ENCODE peak calls at places on chromosomes 11 and 22, in four cellular contexts. One of them, this sample, is unnamed.

GRCh38 chr11:134942633-134943032 is 530.6 kb upstream of the B3GAT1 start:
- DNase-seq in heart right ventricle: no peak
- DNase-seq in CD8-positive, alpha-beta T cell: no peak
- DNase-seq in uterus: no peak
- DNase-seq in this sample: no peak

GRCh38 chr11:23769214-23769613 is 727.6 kb upstream of the LUZP2 start:
- DNase-seq in heart right ventricle: no peak
- DNase-seq in CD8-positive, alpha-beta T cell: no peak
- DNase-seq in uterus: no peak
- DNase-seq in this sample: no peak

GRCh38 chr11:125445731-125446130 is 50.3 kb downstream of the FEZ1 start:
- DNase-seq in heart right ventricle: no peak
- DNase-seq in CD8-positive, alpha-beta T cell: no peak
- DNase-seq in uterus: no peak
- DNase-seq in this sample: no peak

GRCh38 chr11:15969701-15970329 is 386.5 kb downstream of the SOX6 start:
- DNase-seq in heart right ventricle: no peak
- DNase-seq in CD8-positive, alpha-beta T cell: no peak
- DNase-seq in uterus: no peak
- DNase-seq in this sample: no peak

GRCh38 chr22:24054356-24054755 is 43.3 kb downstream of the CABIN1 start:
- DNase-seq in heart right ventricle: no peak
- DNase-seq in CD8-positive, alpha-beta T cell: no peak
- DNase-seq in uterus: no peak
- DNase-seq in this sample: no peak

GRCh38 chr11:70378506-70379134 is 19.7 kb upstream of the CTTN start:
- DNase-seq in heart right ventricle: no peak
- DNase-seq in CD8-positive, alpha-beta T cell: no peak
- DNase-seq in uterus: no peak
- DNase-seq in this sample: no peak

GRCh38 chr11:15730617-15731385 is 616.1 kb downstream of the INSC start:
- DNase-seq in heart right ventricle: peak; percentile 28
- DNase-seq in CD8-positive, alpha-beta T cell: no peak
- DNase-seq in uterus: no peak
- DNase-seq in this sample: peak; percentile 18

GRCh38 chr11:116773203-116774112 is 671 bp upstream of the BUD13 start:
- DNase-seq in heart right ventricle: no peak
- DNase-seq in CD8-positive, alpha-beta T cell: no peak
- DNase-seq in uterus: no peak
- DNase-seq in this sample: no peak

GRCh38 chr22:46758867-46759290 is 3.6 kb upstream of the TBC1D22A start:
- DNase-seq in heart right ventricle: no peak
- DNase-seq in CD8-positive, alpha-beta T cell: peak; percentile 63
- DNase-seq in uterus: no peak
- DNase-seq in this sample: peak; percentile 58

GRCh38 chr11:112871909-112872511 is 89.2 kb upstream of the NCAM1 start:
- DNase-seq in heart right ventricle: no peak
- DNase-seq in CD8-positive, alpha-beta T cell: no peak
- DNase-seq in uterus: no peak
- DNase-seq in this sample: no peak

GRCh38 chr11:70319694-70320093 is 49.2 kb downstream of the PPFIA1 start:
- DNase-seq in heart right ventricle: no peak
- DNase-seq in CD8-positive, alpha-beta T cell: no peak
- DNase-seq in uterus: no peak
- DNase-seq in this sample: no peak

GRCh38 chr11:60866911-60867870 is at the start of gene ZP1:
- DNase-seq in heart right ventricle: no peak
- DNase-seq in CD8-positive, alpha-beta T cell: no peak
- DNase-seq in uterus: no peak
- DNase-seq in this sample: peak; percentile 1

GRCh38 chr22:24216541-24217209 is 28.2 kb downstream of the GGT5 start:
- DNase-seq in heart right ventricle: no peak
- DNase-seq in CD8-positive, alpha-beta T cell: no peak
- DNase-seq in uterus: no peak
- DNase-seq in this sample: no peak

GRCh38 chr11:33160147-33160546 is 1.1 kb downstream of the CSTF3 start:
- DNase-seq in heart right ventricle: no peak
- DNase-seq in CD8-positive, alpha-beta T cell: no peak
- DNase-seq in uterus: no peak
- DNase-seq in this sample: no peak

GRCh38 chr11:73152086-73152853 is 10.2 kb upstream of the FCHSD2 start:
- DNase-seq in heart right ventricle: no peak
- DNase-seq in CD8-positive, alpha-beta T cell: no peak
- DNase-seq in uterus: no peak
- DNase-seq in this sample: no peak

GRCh38 chr11:61699737-61700160 is 19.6 kb downstream of the DAGLA start:
- DNase-seq in heart right ventricle: peak; percentile 48
- DNase-seq in CD8-positive, alpha-beta T cell: no peak
- DNase-seq in uterus: no peak
- DNase-seq in this sample: peak; percentile 70

GRCh38 chr11:1232328-1233321 is 9.8 kb downstream of the MUC5B start:
- DNase-seq in heart right ventricle: no peak
- DNase-seq in CD8-positive, alpha-beta T cell: no peak
- DNase-seq in uterus: no peak
- DNase-seq in this sample: no peak

GRCh38 chr22:39514373-39514973 is 5.9 kb upstream of the ATF4 start:
- DNase-seq in heart right ventricle: peak; percentile 64
- DNase-seq in CD8-positive, alpha-beta T cell: peak; percentile 61
- DNase-seq in uterus: peak; percentile 50
- DNase-seq in this sample: no peak

GRCh38 chr11:12213920-12214319 is 103.5 kb downstream of the MICAL2 start:
- DNase-seq in heart right ventricle: no peak
- DNase-seq in CD8-positive, alpha-beta T cell: no peak
- DNase-seq in uterus: no peak
- DNase-seq in this sample: no peak

GRCh38 chr11:7611411-7611810 is 61.9 kb downstream of the CYB5R2 start:
- DNase-seq in heart right ventricle: no peak
- DNase-seq in CD8-positive, alpha-beta T cell: no peak
- DNase-seq in uterus: no peak
- DNase-seq in this sample: no peak

GRCh38 chr11:99682171-99682570 is 661.4 kb downstream of the CNTN5 start:
- DNase-seq in heart right ventricle: no peak
- DNase-seq in CD8-positive, alpha-beta T cell: no peak
- DNase-seq in uterus: no peak
- DNase-seq in this sample: no peak

GRCh38 chr11:112605093-112605666 is 344.5 kb upstream of the PLET1 start:
- DNase-seq in heart right ventricle: no peak
- DNase-seq in CD8-positive, alpha-beta T cell: no peak
- DNase-seq in uterus: no peak
- DNase-seq in this sample: no peak

GRCh38 chr22:17501679-17502285 is 61.5 kb upstream of the SLC25A18 start:
- DNase-seq in heart right ventricle: peak; percentile 50
- DNase-seq in CD8-positive, alpha-beta T cell: peak; percentile 30
- DNase-seq in uterus: peak; percentile 20
- DNase-seq in this sample: peak; percentile 44

GRCh38 chr22:22442928-22443709 is 65.4 kb downstream of the ZNF280B start:
- DNase-seq in heart right ventricle: no peak
- DNase-seq in CD8-positive, alpha-beta T cell: no peak
- DNase-seq in uterus: no peak
- DNase-seq in this sample: no peak

GRCh38 chr11:120149246-120149645 is 11.3 kb upstream of the TRIM29 start:
- DNase-seq in heart right ventricle: no peak
- DNase-seq in CD8-positive, alpha-beta T cell: no peak
- DNase-seq in uterus: no peak
- DNase-seq in this sample: no peak

GRCh38 chr11:66727883-66728759 is 895 bp downstream of the SPTBN2 start:
- DNase-seq in heart right ventricle: no peak
- DNase-seq in CD8-positive, alpha-beta T cell: no peak
- DNase-seq in uterus: no peak
- DNase-seq in this sample: no peak

GRCh38 chr22:47616396-47617020 is 854.1 kb downstream of the TBC1D22A start:
- DNase-seq in heart right ventricle: no peak
- DNase-seq in CD8-positive, alpha-beta T cell: no peak
- DNase-seq in uterus: no peak
- DNase-seq in this sample: no peak

GRCh38 chr11:44634401-44635281 is 69.2 kb downstream of the CD82 start:
- DNase-seq in heart right ventricle: peak; percentile 83
- DNase-seq in CD8-positive, alpha-beta T cell: no peak
- DNase-seq in uterus: peak; percentile 94
- DNase-seq in this sample: peak; percentile 96

GRCh38 chr11:26297179-26297970 is 34.6 kb upstream of the ANO3 start:
- DNase-seq in heart right ventricle: no peak
- DNase-seq in CD8-positive, alpha-beta T cell: no peak
- DNase-seq in uterus: no peak
- DNase-seq in this sample: peak; percentile 19

GRCh38 chr22:47022075-47022473 is 259.6 kb downstream of the TBC1D22A start:
- DNase-seq in heart right ventricle: no peak
- DNase-seq in CD8-positive, alpha-beta T cell: no peak
- DNase-seq in uterus: no peak
- DNase-seq in this sample: no peak

GRCh38 chr11:47003180-47003877 is 66.8 kb downstream of the CSTPP1 start:
- DNase-seq in heart right ventricle: peak; percentile 32
- DNase-seq in CD8-positive, alpha-beta T cell: no peak
- DNase-seq in uterus: no peak
- DNase-seq in this sample: peak; percentile 80
- TF ChIP-seq CTCF in heart right ventricle: no peak
- TF ChIP-seq CTCF in CD8-positive, alpha-beta T cell: no peak
- TF ChIP-seq CTCF in uterus: no peak
- TF ChIP-seq CTCF in this sample: no peak

GRCh38 chr11:65530157-65530496 is 5.2 kb downstream of the SCYL1 start:
- DNase-seq in heart right ventricle: no peak
- DNase-seq in CD8-positive, alpha-beta T cell: no peak
- DNase-seq in uterus: no peak
- DNase-seq in this sample: no peak

GRCh38 chr11:65535102-65535501 is 10.2 kb downstream of the SCYL1 start:
- DNase-seq in heart right ventricle: no peak
- DNase-seq in CD8-positive, alpha-beta T cell: no peak
- DNase-seq in uterus: no peak
- DNase-seq in this sample: no peak

GRCh38 chr11:65529475-65530156 is 4.7 kb downstream of the SCYL1 start:
- DNase-seq in heart right ventricle: no peak
- DNase-seq in CD8-positive, alpha-beta T cell: no peak
- DNase-seq in uterus: no peak
- DNase-seq in this sample: peak; percentile 71

GRCh38 chr11:65528819-65529350 is 4.0 kb downstream of the SCYL1 start:
- DNase-seq in heart right ventricle: no peak
- DNase-seq in CD8-positive, alpha-beta T cell: no peak
- DNase-seq in uterus: no peak
- DNase-seq in this sample: peak; percentile 48

GRCh38 chr11:65532388-65533064 is 7.6 kb downstream of the SCYL1 start:
- DNase-seq in heart right ventricle: no peak
- DNase-seq in CD8-positive, alpha-beta T cell: no peak
- DNase-seq in uterus: no peak
- DNase-seq in this sample: no peak
- H3K36me3 ChIP-seq in heart right ventricle: peaks cover 96% of the 10 kb centered on the region
- H3K36me3 ChIP-seq in CD8-positive, alpha-beta T cell: peaks cover 25% of the 10 kb centered on the region
- H3K36me3 ChIP-seq in uterus: no peaks in the 10 kb centered on the region
- H3K36me3 ChIP-seq in this sample: no peaks in the 10 kb centered on the region

GRCh38 chr22:34414467-34415440 is 494.5 kb upstream of the LARGE1 start:
- DNase-seq in heart right ventricle: peak; percentile 12
- DNase-seq in CD8-positive, alpha-beta T cell: no peak
- DNase-seq in uterus: no peak
- DNase-seq in this sample: peak; percentile 27
- TF ChIP-seq CTCF in heart right ventricle: peak; percentile 46
- TF ChIP-seq CTCF in CD8-positive, alpha-beta T cell: no peak
- TF ChIP-seq CTCF in uterus: peak; percentile 10
- TF ChIP-seq CTCF in this sample: peak; percentile 40

DNA sequence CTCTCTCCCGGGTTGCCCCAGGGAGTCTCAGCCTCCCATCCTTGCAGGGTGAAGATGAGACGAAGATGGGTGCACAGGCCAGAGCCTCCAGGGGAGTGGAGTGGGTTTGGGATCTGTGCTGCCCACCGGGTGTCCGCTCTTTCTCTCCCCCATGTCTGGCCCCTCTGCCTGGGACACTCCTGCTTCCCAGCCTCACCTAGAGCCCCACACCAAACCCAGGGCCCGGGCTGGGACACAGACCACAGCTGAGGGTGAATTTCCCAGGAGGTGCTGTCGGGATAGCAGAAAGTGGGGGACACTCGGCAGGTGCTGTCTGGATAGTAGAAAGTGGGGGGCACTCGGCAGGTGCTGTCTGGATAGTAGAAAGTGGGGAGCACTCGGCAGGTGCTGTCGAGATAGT is 25.0 kb upstream of the KRTAP5-7 start:
- DNase-seq in heart right ventricle: no peak
- DNase-seq in CD8-positive, alpha-beta T cell: no peak
- DNase-seq in uterus: no peak
- DNase-seq in this sample: no peak
- H3K36me3 ChIP-seq in heart right ventricle: peaks cover 56% of the 10 kb centered on the region
- H3K36me3 ChIP-seq in CD8-positive, alpha-beta T cell: peaks cover 40% of the 10 kb centered on the region
- H3K36me3 ChIP-seq in uterus: no peaks in the 10 kb centered on the region
- H3K36me3 ChIP-seq in this sample: no peaks in the 10 kb centered on the region

GRCh38 chr11:46827995-46828394 is 18.1 kb downstream of the CKAP5 start:
- DNase-seq in heart right ventricle: no peak
- DNase-seq in CD8-positive, alpha-beta T cell: no peak
- DNase-seq in uterus: no peak
- DNase-seq in this sample: no peak

DNA sequence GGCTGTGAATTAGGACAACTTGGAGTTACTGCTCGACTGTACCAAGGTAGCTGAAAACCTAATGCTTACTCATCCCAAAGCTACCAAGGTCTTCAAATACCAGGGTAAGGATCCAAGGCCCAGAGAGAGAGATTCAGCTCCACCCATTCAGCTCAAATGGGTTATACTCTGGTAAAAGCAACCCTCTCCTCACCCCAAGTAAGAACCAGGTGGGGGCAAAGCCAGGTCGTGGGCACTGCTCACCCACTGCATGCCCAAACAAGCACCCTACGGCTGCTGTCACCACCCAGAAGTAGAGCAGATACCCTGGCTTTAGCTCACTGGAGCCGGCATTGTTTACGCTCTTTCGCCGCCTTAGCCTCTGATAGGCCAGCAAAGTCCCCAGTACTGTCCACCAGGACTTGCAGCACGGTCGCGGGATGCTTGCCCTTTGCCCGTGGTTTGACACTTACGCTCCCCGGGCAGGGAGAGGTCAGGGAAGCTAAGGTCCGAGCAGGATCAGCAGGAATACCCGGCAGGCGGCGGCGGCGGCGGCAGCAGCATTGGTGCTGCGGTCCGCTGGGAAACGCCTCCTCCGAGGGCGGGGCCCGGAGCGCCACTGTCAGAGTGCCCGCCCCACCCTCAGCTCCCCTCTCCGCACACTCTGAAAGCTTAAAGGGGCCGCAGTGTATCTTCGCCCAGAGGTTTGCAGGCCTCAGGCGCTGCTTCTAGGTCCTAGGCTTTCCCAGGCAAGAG is 19.6 kb downstream of the CKAP5 start:
- DNase-seq in heart right ventricle: peak; percentile 84
- DNase-seq in CD8-positive, alpha-beta T cell: peak; percentile 72
- DNase-seq in uterus: peak; percentile 74
- DNase-seq in this sample: peak; percentile 92
- TF ChIP-seq CTCF in heart right ventricle: no peak
- TF ChIP-seq CTCF in CD8-positive, alpha-beta T cell: no peak
- TF ChIP-seq CTCF in uterus: no peak
- TF ChIP-seq CTCF in this sample: no peak

DNA sequence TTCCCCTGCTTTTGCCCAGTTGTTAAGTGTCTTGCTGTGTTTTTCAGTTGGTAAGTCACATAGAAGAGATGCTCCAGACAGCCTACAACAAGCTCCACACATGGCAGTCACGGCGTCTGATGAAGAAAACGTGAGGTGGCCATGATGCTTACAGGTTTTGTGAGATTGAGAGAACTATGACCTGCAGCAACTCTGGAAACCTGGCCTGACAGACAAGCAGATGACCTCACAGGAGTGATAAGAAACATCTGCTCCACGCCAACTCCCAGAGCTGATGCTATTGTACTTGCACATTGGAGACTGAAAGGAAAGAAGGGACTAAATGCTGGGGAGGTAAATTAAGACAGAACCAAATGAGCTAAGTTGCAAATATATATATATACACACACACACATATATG is 28.6 kb upstream of the LDHA start:
- DNase-seq in heart right ventricle: no peak
- DNase-seq in CD8-positive, alpha-beta T cell: no peak
- DNase-seq in uterus: no peak
- DNase-seq in this sample: no peak
- H3K36me3 ChIP-seq in heart right ventricle: peaks cover 67% of the 10 kb centered on the region
- H3K36me3 ChIP-seq in CD8-positive, alpha-beta T cell: peaks cover 32% of the 10 kb centered on the region
- H3K36me3 ChIP-seq in uterus: no peaks in the 10 kb centered on the region
- H3K36me3 ChIP-seq in this sample: no peaks in the 10 kb centered on the region

This sample was measured in adrenal gland.